ENCODE peak calls at places on chromosome 5, in five cellular contexts. P, D, E, Y and V are unnamed samples.

GRCh38 chr5:147398860-147399259 is 111.0 kb downstream of the DPYSL3 start:
- ATAC-seq in P (no peak), D (no peak), E (no peak), Y (no peak), V (no peak)

GRCh38 chr5:95358858-95359257 is 32.3 kb upstream of the FAM81B start:
- ATAC-seq in P (no peak), D (no peak), E (no peak), Y (no peak), V (no peak)

GRCh38 chr5:946720-947625 is 54.3 kb downstream of the TRIP13 start:
- ATAC-seq in P (no peak), D (no peak), E (no peak), Y (no peak), V (peak)

GRCh38 chr5:81417052-81417451 is 23.1 kb upstream of the ACOT12 start:
- ATAC-seq in P (no peak), D (no peak), E (no peak), Y (no peak), V (no peak)

GRCh38 chr5:429453-430188 is 13.4 kb upstream of the EXOC3 start:
- ATAC-seq in P (no peak), D (no peak), E (peak), Y (no peak), V (no peak)

GRCh38 chr5:9151671-9152427 is 394.0 kb downstream of the SEMA5A start:
- ATAC-seq in P (no peak), D (no peak), E (no peak), Y (no peak), V (no peak)

GRCh38 chr5:177402271-177403043 is 2.0 kb upstream of the PFN3 start:
- ATAC-seq in P (no peak), D (peak), E (no peak), Y (peak), V (peak)

GRCh38 chr5:5149154-5149553 is 9.0 kb downstream of the ADAMTS16 start:
- ATAC-seq in P (no peak), D (no peak), E (no peak), Y (no peak), V (no peak)

GRCh38 chr5:73969195-73970059 is 343.4 kb downstream of the ARHGEF28 start:
- ATAC-seq in P (no peak), D (no peak), E (no peak), Y (no peak), V (no peak)

GRCh38 chr5:72160959-72161358 is 53.7 kb downstream of the MAP1B start:
- ATAC-seq in P (no peak), D (no peak), E (no peak), Y (no peak), V (peak)

GRCh38 chr5:72163349-72163983 is 56.2 kb downstream of the MAP1B start:
- ATAC-seq in P (no peak), D (no peak), E (no peak), Y (no peak), V (no peak)

GRCh38 chr5:72161951-72162350 is 54.7 kb downstream of the MAP1B start:
- ATAC-seq in P (no peak), D (no peak), E (no peak), Y (no peak), V (no peak)

GRCh38 chr5:72159501-72159911 is 52.2 kb downstream of the MAP1B start:
- ATAC-seq in P (no peak), D (no peak), E (no peak), Y (no peak), V (no peak)

GRCh38 chr5:72160299-72160698 is 53.0 kb downstream of the MAP1B start:
- ATAC-seq in P (no peak), D (no peak), E (no peak), Y (no peak), V (peak)
- TF ChIP-seq EP300 in P (no peak), D (no peak), E (no peak), Y (no peak), V (no peak)

DNA sequence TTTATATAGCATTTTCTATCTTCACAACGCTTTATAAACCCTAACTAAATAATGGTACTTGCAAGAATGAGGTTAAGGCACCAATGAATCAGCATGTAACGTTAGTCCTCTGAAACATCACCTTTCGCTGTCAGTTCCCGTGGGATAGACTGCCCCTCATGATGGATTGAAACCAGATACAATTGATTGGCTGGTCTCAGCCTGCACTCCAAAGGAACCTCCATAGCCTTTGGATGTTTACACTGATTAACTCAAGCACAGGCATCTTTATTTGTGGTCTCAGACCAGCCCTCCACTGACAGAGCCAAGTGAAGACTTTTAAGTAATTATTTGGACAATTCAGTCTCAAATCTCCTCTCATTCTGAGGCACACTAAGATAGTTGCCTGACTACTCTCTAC is 1339.4 kb upstream of the WWC1 start:
- ATAC-seq in P (no peak), D (no peak), E (no peak), Y (no peak), V (no peak)
- TF ChIP-seq POLR2AphosphoS5 in P (no peak), D (no peak), E (no peak), Y (no peak), V (no peak)

DNA sequence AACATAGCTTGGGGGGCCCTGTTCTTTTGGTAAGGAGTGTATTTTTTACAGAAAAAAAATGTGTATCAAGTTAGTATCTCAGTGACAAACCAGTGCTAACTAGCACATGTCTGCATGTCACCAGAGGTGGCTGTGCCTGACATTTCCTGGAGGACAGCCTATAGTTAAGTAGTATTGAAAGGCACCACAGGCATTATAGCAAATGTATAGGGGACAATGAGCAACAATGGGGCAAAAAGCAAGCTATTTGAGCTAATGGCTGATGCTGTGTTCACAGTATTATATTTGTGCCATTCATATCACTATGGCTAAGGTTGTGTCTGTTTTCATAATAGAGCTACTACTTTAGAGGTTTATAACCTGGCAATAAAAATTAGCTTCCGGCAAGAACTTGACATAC is 1644.0 kb downstream of the MAT2B start:
- ATAC-seq in P (no peak), D (no peak), E (no peak), Y (no peak), V (no peak)
- TF ChIP-seq EP300 in P (no peak), D (no peak), E (no peak), Y (no peak), V (no peak)

GRCh38 chr5:138032028-138032571 is 779 bp downstream of the FAM13B start:
- ATAC-seq in P (peak), D (peak), E (peak), Y (peak), V (peak)
- TF ChIP-seq POLR2AphosphoS5 in P (no peak), D (no peak), E (no peak), Y (peak), V (no peak)

GRCh38 chr5:135398855-135399837 is at the start of gene MACROH2A1:
- ATAC-seq in P (peak), D (peak), E (peak), Y (peak), V (peak)
- TF ChIP-seq EP300 in P (peak), D (no peak), E (no peak), Y (no peak), V (no peak)

DNA sequence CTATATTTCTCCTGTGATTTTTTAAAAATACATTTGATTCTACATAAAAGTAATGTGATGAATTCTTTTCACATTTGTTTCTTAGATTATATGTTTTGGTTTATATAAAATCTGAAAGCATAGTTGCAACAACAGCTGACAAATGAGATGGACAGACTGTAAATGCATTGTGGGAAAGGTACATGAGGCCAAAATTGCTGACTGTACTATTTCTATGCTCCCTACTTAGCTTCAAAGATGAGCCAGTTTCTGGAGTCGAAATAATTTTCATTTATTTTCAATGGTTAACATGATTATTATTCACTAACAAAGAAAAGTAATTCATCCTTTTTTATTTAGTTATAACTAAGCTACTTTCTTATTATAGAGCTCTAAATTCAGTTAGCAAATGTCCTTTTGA is 441.3 kb upstream of the CCNG1 start:
- ATAC-seq in P (no peak), D (no peak), E (no peak), Y (no peak), V (no peak)
- TF ChIP-seq POLR2AphosphoS5 in P (no peak), D (no peak), E (no peak), Y (no peak), V (no peak)

GRCh38 chr5:107661038-107661649 is 9.6 kb downstream of the EFNA5 start:
- ATAC-seq in P (no peak), D (no peak), E (no peak), Y (peak), V (no peak)

GRCh38 chr5:107661650-107662044 is 9.1 kb downstream of the EFNA5 start:
- ATAC-seq in P (no peak), D (no peak), E (no peak), Y (no peak), V (no peak)

GRCh38 chr5:107665036-107665435 is 5.7 kb downstream of the EFNA5 start:
- ATAC-seq in P (no peak), D (no peak), E (no peak), Y (peak), V (no peak)

GRCh38 chr5:107666051-107666655 is 4.6 kb downstream of the EFNA5 start:
- ATAC-seq in P (no peak), D (no peak), E (no peak), Y (no peak), V (no peak)

DNA sequence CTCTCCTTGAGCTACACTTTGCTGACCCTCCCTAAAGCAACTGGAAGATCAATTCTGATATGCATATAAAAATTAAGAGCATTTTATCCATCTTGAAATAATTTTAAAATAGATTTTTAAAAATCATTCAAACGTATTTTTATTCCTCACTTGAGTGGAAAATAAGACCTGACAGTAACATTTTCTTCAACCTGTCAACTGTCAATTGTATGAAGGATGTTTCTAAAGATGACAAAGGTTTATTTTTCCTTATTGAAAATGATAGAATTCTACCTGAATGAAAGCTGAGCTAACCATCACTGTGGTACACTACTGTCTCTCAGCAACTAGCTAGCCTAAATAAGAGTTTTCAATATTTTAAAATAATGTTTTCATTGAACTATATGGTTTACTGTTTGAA is 7.0 kb downstream of the EFNA5 start:
- ATAC-seq in P (no peak), D (no peak), E (no peak), Y (no peak), V (no peak)
- TF ChIP-seq EP300 in P (no peak), D (no peak), E (no peak), Y (no peak), V (no peak)

GRCh38 chr5:149777382-149777781 is 47.3 kb downstream of the PPARGC1B start:
- ATAC-seq in P (no peak), D (no peak), E (no peak), Y (peak), V (peak)
- TF ChIP-seq POLR2AphosphoS5 in P (no peak), D (no peak), E (no peak), Y (no peak), V (no peak)